ENCODE peak calls at places on chromosomes 11 and 22, in seven cellular contexts. D is A549; G is EL; S is stimulated activated CD4-positive, alpha-beta T cell treated with anti-CD3 and anti-CD28 coated beads, Interleukin-4, amount 100 ng/mL, for 24 hours; Y is heart left ventricle; R is astrocyte of the cerebellum; Q is SK-MEL-5. K is an unnamed sample.

GRCh38 chr11:839875-840617 is 2.3 kb downstream of the POLR2L start:
- DNase-seq in D (no peak), G (no peak), S (no peak), Y (no peak), R (no peak), Q (peak), K (no peak)

GRCh38 chr11:102849319-102849718 is 5.9 kb upstream of the MMP3 start:
- DNase-seq in D (no peak), G (peak), S (no peak), Y (no peak), R (no peak), Q (no peak), K (no peak)

GRCh38 chr22:46373838-46374662 is 38.5 kb downstream of the TRMU start:
- DNase-seq in D (no peak), G (no peak), S (peak), Y (no peak), R (peak), Q (no peak), K (peak)

GRCh38 chr11:118012083-118012669 is 26.0 kb downstream of the IL10RA start:
- DNase-seq in D (no peak), G (peak), S (no peak), Y (no peak), R (no peak), Q (no peak), K (peak)

GRCh38 chr11:72232260-72233055 is 7.9 kb downstream of the INPPL1 start:
- DNase-seq in D (no peak), G (no peak), S (no peak), Y (no peak), R (no peak), Q (no peak), K (no peak)

GRCh38 chr11:60719406-60719805 is 5.1 kb upstream of the MS4A18 start:
- DNase-seq in D (no peak), G (no peak), S (no peak), Y (no peak), R (no peak), Q (no peak), K (peak)

GRCh38 chr22:43126506-43127165 is 16.1 kb downstream of the BIK start:
- DNase-seq in D (peak), G (peak), S (no peak), Y (no peak), R (peak), Q (no peak), K (peak)

GRCh38 chr11:61429346-61429690 is 457 bp downstream of the CPSF7 start:
- DNase-seq in D (peak), G (peak), S (peak), Y (peak), R (no peak), Q (peak), K (peak)

GRCh38 chr11:78961938-78962701 is 387.5 kb upstream of the NARS2 start:
- DNase-seq in D (no peak), G (peak), S (no peak), Y (no peak), R (peak), Q (no peak), K (no peak)

GRCh38 chr22:49300241-49300640 is 527.4 kb downstream of the BRD1 start:
- DNase-seq in D (no peak), G (no peak), S (no peak), Y (peak), R (no peak), Q (no peak), K (no peak)

GRCh38 chr11:128279861-128280260 is 307.5 kb downstream of the ETS1 start:
- DNase-seq in D (no peak), G (peak), S (no peak), Y (no peak), R (no peak), Q (peak), K (no peak)

GRCh38 chr11:19800714-19801519 is 88.3 kb downstream of the NAV2 start:
- DNase-seq in D (no peak), G (peak), S (no peak), Y (no peak), R (no peak), Q (no peak), K (peak)

GRCh38 chr22:49825944-49826602 is 1.6 kb downstream of the BRD1 start:
- DNase-seq in D (no peak), G (peak), S (peak), Y (peak), R (no peak), Q (no peak), K (peak)

GRCh38 chr11:115503886-115504278 is 333 bp downstream of the CADM1 start:
- DNase-seq in D (peak), G (peak), S (no peak), Y (no peak), R (no peak), Q (no peak), K (no peak)

GRCh38 chr22:43996981-43997265 is 27.2 kb upstream of the PARVB start:
- DNase-seq in D (no peak), G (no peak), S (no peak), Y (no peak), R (no peak), Q (no peak), K (no peak)

GRCh38 chr22:24104307-24105017 is 76.8 kb upstream of the SUSD2 start:
- DNase-seq in D (no peak), G (no peak), S (no peak), Y (peak), R (no peak), Q (no peak), K (no peak)

GRCh38 chr22:29041408-29041807 is 20.2 kb downstream of the C22orf31 start:
- DNase-seq in D (no peak), G (peak), S (no peak), Y (no peak), R (peak), Q (no peak), K (no peak)

GRCh38 chr11:17531818-17532131 is 12.4 kb downstream of the USH1C start:
- DNase-seq in D (no peak), G (peak), S (no peak), Y (no peak), R (no peak), Q (no peak), K (peak)

GRCh38 chr11:104286129-104286528 is 122.2 kb upstream of the PDGFD start:
- DNase-seq in D (no peak), G (no peak), S (no peak), Y (no peak), R (no peak), Q (no peak), K (no peak)

GRCh38 chr22:50174382-50175190 is 4.1 kb downstream of the PANX2 start:
- DNase-seq in D (no peak), G (no peak), S (no peak), Y (peak), R (no peak), Q (no peak), K (no peak)

GRCh38 chr11:65382804-65383368 is 440 bp upstream of the SLC25A45 start:
- DNase-seq in D (peak), G (no peak), S (no peak), Y (no peak), R (no peak), Q (no peak), K (peak)

GRCh38 chr11:63920870-63921417 is 4.0 kb upstream of the RCOR2 start:
- DNase-seq in D (no peak), G (no peak), S (peak), Y (no peak), R (no peak), Q (peak), K (no peak)

GRCh38 chr11:46308632-46309419 is 31.4 kb downstream of the CREB3L1 start:
- DNase-seq in D (peak), G (peak), S (peak), Y (peak), R (peak), Q (peak), K (peak)

GRCh38 chr11:70048279-70049024 is 29.7 kb upstream of the ANO1 start:
- DNase-seq in D (peak), G (no peak), S (no peak), Y (no peak), R (no peak), Q (peak), K (no peak)

GRCh38 chr11:63998558-63999348 is 12.5 kb downstream of the OTUB1 start:
- DNase-seq in D (no peak), G (no peak), S (no peak), Y (no peak), R (no peak), Q (no peak), K (no peak)

GRCh38 chr11:117175104-117175503 is 3.4 kb upstream of the SIDT2 start:
- DNase-seq in D (no peak), G (no peak), S (no peak), Y (no peak), R (no peak), Q (peak), K (no peak)

GRCh38 chr22:49664371-49664881 is 163.2 kb downstream of the BRD1 start:
- DNase-seq in D (no peak), G (no peak), S (peak), Y (peak), R (no peak), Q (no peak), K (no peak)

GRCh38 chr22:19876314-19876940 is 21.8 kb upstream of the GNB1L start:
- DNase-seq in D (no peak), G (no peak), S (no peak), Y (peak), R (no peak), Q (no peak), K (no peak)

GRCh38 chr22:49749885-49750510 is 77.7 kb downstream of the BRD1 start:
- DNase-seq in D (no peak), G (no peak), S (no peak), Y (no peak), R (no peak), Q (no peak), K (no peak)

GRCh38 chr11:123183391-123184099 is 11.5 kb downstream of the CLMP start:
- DNase-seq in D (no peak), G (peak), S (no peak), Y (no peak), R (no peak), Q (no peak), K (no peak)

GRCh38 chr11:6219359-6219758 is 14.0 kb downstream of the C11orf42 start:
- DNase-seq in D (no peak), G (peak), S (no peak), Y (no peak), R (peak), Q (no peak), K (peak)

GRCh38 chr22:39134366-39135091 is 18.0 kb downstream of the CBX7 start:
- DNase-seq in D (no peak), G (no peak), S (no peak), Y (no peak), R (no peak), Q (no peak), K (no peak)

GRCh38 chr11:47305734-47306483 is 36.0 kb downstream of the MADD start:
- DNase-seq in D (no peak), G (peak), S (no peak), Y (peak), R (no peak), Q (no peak), K (no peak)

GRCh38 chr11:93908689-93909088 is 58.3 kb upstream of the VSTM5 start:
- DNase-seq in D (no peak), G (peak), S (no peak), Y (no peak), R (peak), Q (peak), K (no peak)

GRCh38 chr11:75283391-75283931 is 42.9 kb downstream of the TPBGL start:
- DNase-seq in D (no peak), G (no peak), S (no peak), Y (peak), R (no peak), Q (no peak), K (no peak)

GRCh38 chr22:23179381-23180294 is 671 bp upstream of the BCR start:
- DNase-seq in D (no peak), G (no peak), S (peak), Y (peak), R (no peak), Q (no peak), K (no peak)

K was measured in small intestine.